ENCODE peak calls at places on chromosomes 12 and 14, in six cellular contexts. One of them, this sample, is unnamed.

GRCh38 chr12:45174595-45174994 is 41.3 kb upstream of the ANO6 start:
- DNase-seq in mesendoderm: no peak
- DNase-seq in mesenchymal stem cell: no peak
- DNase-seq in H9: no peak
- DNase-seq in H1: no peak
- DNase-seq in IMR-90: no peak
- DNase-seq in this sample: no peak

GRCh38 chr12:61232040-61232439 is 1028.2 kb upstream of the USP15 start:
- DNase-seq in IMR-90: no peak
- DNase-seq in mesendoderm: no peak
- DNase-seq in H1: no peak
- DNase-seq in mesenchymal stem cell: no peak
- DNase-seq in H9: no peak
- DNase-seq in this sample: no peak

GRCh38 chr12:58787021-58787760 is 133.1 kb downstream of the LRIG3 start:
- DNase-seq in H1: no peak
- DNase-seq in H9: no peak
- DNase-seq in mesenchymal stem cell: no peak
- DNase-seq in IMR-90: no peak
- DNase-seq in mesendoderm: no peak
- DNase-seq in this sample: no peak

GRCh38 chr12:50246873-50247612 is 36.3 kb downstream of the LIMA1 start:
- DNase-seq in mesenchymal stem cell: peak
- DNase-seq in IMR-90: peak
- DNase-seq in H1: no peak
- DNase-seq in H9: no peak
- DNase-seq in mesendoderm: peak
- DNase-seq in this sample: no peak

GRCh38 chr14:105187935-105188524 is 6.9 kb upstream of the NUDT14 start:
- DNase-seq in mesendoderm: peak
- DNase-seq in H9: no peak
- DNase-seq in IMR-90: no peak
- DNase-seq in H1: no peak
- DNase-seq in mesenchymal stem cell: no peak
- DNase-seq in this sample: no peak

GRCh38 chr14:33943081-33943480 is 7.8 kb downstream of the EGLN3 start:
- DNase-seq in mesenchymal stem cell: no peak
- DNase-seq in IMR-90: no peak
- DNase-seq in H9: no peak
- DNase-seq in mesendoderm: no peak
- DNase-seq in H1: no peak
- DNase-seq in this sample: no peak

GRCh38 chr12:127930122-127930521 is 336.8 kb upstream of the TMEM132C start:
- DNase-seq in mesendoderm: no peak
- DNase-seq in mesenchymal stem cell: no peak
- DNase-seq in IMR-90: no peak
- DNase-seq in H1: no peak
- DNase-seq in H9: no peak
- DNase-seq in this sample: no peak

GRCh38 chr14:28779416-28779941 is 12.9 kb downstream of the FOXG1 start:
- DNase-seq in IMR-90: no peak
- DNase-seq in mesenchymal stem cell: no peak
- DNase-seq in mesendoderm: no peak
- DNase-seq in H9: no peak
- DNase-seq in H1: no peak
- DNase-seq in this sample: no peak

GRCh38 chr12:121926874-121927706 is 8.7 kb downstream of the CFAP251 start:
- DNase-seq in H9: no peak
- DNase-seq in mesenchymal stem cell: no peak
- DNase-seq in H1: no peak
- DNase-seq in mesendoderm: peak
- DNase-seq in IMR-90: no peak
- DNase-seq in this sample: no peak

GRCh38 chr12:66361703-66362102 is 59.4 kb downstream of the HELB start:
- DNase-seq in IMR-90: no peak
- DNase-seq in mesendoderm: no peak
- DNase-seq in H9: no peak
- DNase-seq in H1: no peak
- DNase-seq in mesenchymal stem cell: no peak
- DNase-seq in this sample: no peak

GRCh38 chr12:76032043-76032981 is 736 bp upstream of the PHLDA1 start:
- DNase-seq in mesendoderm: peak
- DNase-seq in mesenchymal stem cell: peak
- DNase-seq in H1: no peak
- DNase-seq in H9: peak
- DNase-seq in IMR-90: peak
- DNase-seq in this sample: no peak

GRCh38 chr12:19306366-19306765 is 132.9 kb upstream of the AEBP2 start:
- DNase-seq in H9: no peak
- DNase-seq in IMR-90: no peak
- DNase-seq in mesendoderm: no peak
- DNase-seq in H1: no peak
- DNase-seq in mesenchymal stem cell: no peak
- DNase-seq in this sample: no peak
- H2BK15ac ChIP-seq in H9: no peak
- H2BK15ac ChIP-seq in IMR-90: no peak
- H2BK15ac ChIP-seq in mesendoderm: no peak
- H2BK15ac ChIP-seq in H1: no peak
- H2BK15ac ChIP-seq in mesenchymal stem cell: no peak
- H2BK15ac ChIP-seq in this sample: no peak

DNA sequence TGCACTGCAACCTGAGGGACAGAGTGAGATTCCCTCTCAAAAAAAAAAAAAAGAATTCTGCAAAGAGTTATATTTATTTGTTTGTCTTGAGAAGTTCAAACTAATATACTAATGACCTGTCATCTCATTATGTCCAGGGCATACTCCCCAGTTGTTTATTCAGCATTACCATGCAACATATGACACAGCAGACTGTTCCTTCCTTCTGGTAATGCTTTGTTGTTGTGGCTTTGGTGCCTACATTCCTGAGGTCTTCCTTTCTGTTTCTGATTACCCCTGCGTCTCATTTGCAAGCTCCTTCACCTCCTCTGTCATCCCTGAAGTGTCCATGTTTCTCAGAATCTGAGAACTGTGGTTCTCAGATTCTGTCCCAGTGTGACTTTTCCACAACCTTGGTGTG is 55.3 kb downstream of the DERA start:
- DNase-seq in mesendoderm: peak
- DNase-seq in H9: no peak
- DNase-seq in H1: no peak
- DNase-seq in IMR-90: peak
- DNase-seq in mesenchymal stem cell: peak
- DNase-seq in this sample: no peak
- H2BK15ac ChIP-seq in mesendoderm: no peak
- H2BK15ac ChIP-seq in H9: no peak
- H2BK15ac ChIP-seq in H1: no peak
- H2BK15ac ChIP-seq in IMR-90: peak
- H2BK15ac ChIP-seq in mesenchymal stem cell: no peak
- H2BK15ac ChIP-seq in this sample: no peak

GRCh38 chr12:3558854-3559253 is 67.9 kb downstream of the PRMT8 start:
- DNase-seq in H1: no peak
- DNase-seq in IMR-90: no peak
- DNase-seq in mesenchymal stem cell: no peak
- DNase-seq in H9: no peak
- DNase-seq in mesendoderm: no peak
- DNase-seq in this sample: no peak
- H2BK15ac ChIP-seq in H1: no peak
- H2BK15ac ChIP-seq in IMR-90: no peak
- H2BK15ac ChIP-seq in mesenchymal stem cell: no peak
- H2BK15ac ChIP-seq in H9: no peak
- H2BK15ac ChIP-seq in mesendoderm: no peak
- H2BK15ac ChIP-seq in this sample: no peak

DNA sequence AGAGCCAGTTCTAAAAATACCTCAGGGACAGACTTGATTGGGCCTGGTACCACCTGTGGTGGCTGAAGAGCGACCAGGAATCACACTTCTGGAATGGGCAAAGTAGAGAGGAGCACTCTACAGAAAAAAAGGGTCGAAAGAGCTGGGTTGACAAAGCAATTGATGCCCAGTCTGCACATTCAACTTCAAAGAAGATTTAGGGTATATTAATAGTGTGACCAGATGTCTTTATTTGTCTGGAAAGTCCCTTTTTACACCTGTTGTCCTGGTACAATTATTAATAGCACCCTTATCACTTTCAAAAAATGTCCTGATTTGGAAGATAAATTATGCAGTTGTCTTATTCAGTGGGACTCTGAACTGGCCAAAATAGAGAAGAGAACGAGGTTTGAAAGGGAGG is 137.5 kb downstream of the DYRK2 start:
- DNase-seq in mesenchymal stem cell: no peak
- DNase-seq in H9: no peak
- DNase-seq in H1: no peak
- DNase-seq in mesendoderm: no peak
- DNase-seq in IMR-90: no peak
- DNase-seq in this sample: no peak
- H2BK15ac ChIP-seq in mesenchymal stem cell: no peak
- H2BK15ac ChIP-seq in H9: no peak
- H2BK15ac ChIP-seq in H1: no peak
- H2BK15ac ChIP-seq in mesendoderm: no peak
- H2BK15ac ChIP-seq in IMR-90: no peak
- H2BK15ac ChIP-seq in this sample: no peak